ENCODE peak calls at places on chromosomes 4 and X, in six cellular contexts. U is gastrocnemius medialis, X is adrenal gland, E is HCT116, J is right lobe of liver, L is thyroid gland. D is an unnamed sample.

GRCh38 chr4:2487632-2488031 is 18.7 kb downstream of the RNF4 start:
- DNase-seq in E (no peak), L (no peak), U (no peak), X (no peak), J (peak), D (no peak)

GRCh38 chr4:172776203-172776896 is 392.3 kb upstream of the GALNT7 start:
- DNase-seq in L (no peak), X (no peak), J (no peak), U (no peak), E (no peak), D (no peak)

GRCh38 chr4:41160856-41161255 is 53.5 kb downstream of the APBB2 start:
- DNase-seq in U (no peak), E (peak), L (no peak), X (no peak), J (no peak), D (no peak)

GRCh38 chr4:10734697-10735096 is 50.1 kb upstream of the CLNK start:
- DNase-seq in X (no peak), L (no peak), E (no peak), U (no peak), J (no peak), D (no peak)

GRCh38 chrX:65932173-65933084 is 107.5 kb downstream of the VSIG4 start:
- DNase-seq in E (peak), U (no peak), L (no peak), J (no peak), X (no peak), D (peak)

GRCh38 chrX:110145305-110145704 is 142.4 kb downstream of the TMEM164 start:
- DNase-seq in U (no peak), J (no peak), E (no peak), X (no peak), L (no peak), D (no peak)

GRCh38 chr4:158442736-158443135 is 78.9 kb upstream of the RXFP1 start:
- DNase-seq in J (no peak), L (no peak), X (no peak), E (no peak), U (no peak), D (no peak)

GRCh38 chr4:127165971-127166370 is 466.8 kb upstream of the INTU start:
- DNase-seq in L (no peak), U (no peak), X (no peak), E (no peak), J (no peak), D (no peak)

GRCh38 chrX:109384569-109385174 is 97.2 kb downstream of the GUCY2F start:
- DNase-seq in E (no peak), X (no peak), U (no peak), L (no peak), J (no peak), D (peak)

GRCh38 chr4:56844817-56845580 is 23.5 kb upstream of the SPINK2 start:
- DNase-seq in J (no peak), X (no peak), E (no peak), U (no peak), L (no peak), D (no peak)

GRCh38 chr4:3688018-3688998 is 77.9 kb upstream of the ADRA2C start:
- DNase-seq in L (no peak), X (no peak), J (peak), E (no peak), U (peak), D (no peak)

GRCh38 chrX:37409278-37409677 is 60.1 kb downstream of the PRRG1 start:
- DNase-seq in X (no peak), E (no peak), J (no peak), U (no peak), L (no peak), D (peak)

GRCh38 chr4:99209671-99210070 is 9.4 kb downstream of the ADH6 start:
- DNase-seq in J (no peak), X (no peak), U (no peak), L (no peak), E (no peak), D (no peak)

GRCh38 chrX:15143050-15143824 is 126.6 kb downstream of the ASB9 start:
- DNase-seq in L (peak), X (peak), E (peak), U (peak), J (peak), D (peak)

GRCh38 chr4:114599231-114600065 is 841 bp downstream of the UGT8 start:
- DNase-seq in X (no peak), J (no peak), E (peak), U (no peak), L (peak), D (no peak)

GRCh38 chr4:163484906-163485305 is 9.6 kb upstream of the TMA16 start:
- DNase-seq in X (no peak), E (peak), U (no peak), L (peak), J (no peak), D (peak)

GRCh38 chr4:27316176-27316575 is 455.5 kb downstream of the STIM2 start:
- DNase-seq in L (no peak), U (no peak), E (no peak), J (no peak), X (no peak), D (no peak)

GRCh38 chr4:145180298-145181090 is at the start of gene OTUD4:
- DNase-seq in U (peak), X (peak), J (peak), E (peak), L (peak), D (peak)

GRCh38 chrX:136961594-136962135 is 72.1 kb downstream of the GPR101 start:
- DNase-seq in X (no peak), J (no peak), L (no peak), U (no peak), E (no peak), D (no peak)

GRCh38 chrX:136148391-136148790 is 1.1 kb downstream of the FHL1 start:
- DNase-seq in L (no peak), U (no peak), E (no peak), J (no peak), X (no peak), D (no peak)

GRCh38 chrX:11890843-11891514 is 132.9 kb downstream of the MSL3 start:
- DNase-seq in J (no peak), X (peak), E (no peak), L (no peak), U (peak), D (no peak)

GRCh38 chr4:139642364-139642763 is 23.3 kb upstream of the MGST2 start:
- DNase-seq in E (no peak), L (no peak), J (no peak), U (no peak), X (no peak), D (no peak)

GRCh38 chr4:59060895-59061294 is 1950.7 kb upstream of the IGFBP7 start:
- DNase-seq in X (no peak), J (no peak), E (no peak), U (no peak), L (no peak), D (no peak)

GRCh38 chr4:76733380-76733779 is 164.6 kb downstream of the SOWAHB start:
- DNase-seq in E (no peak), U (no peak), L (peak), J (no peak), X (no peak), D (no peak)

GRCh38 chrX:77527233-77528001 is 80.2 kb downstream of the FGF16 start:
- DNase-seq in X (peak), U (no peak), E (no peak), L (peak), J (no peak), D (peak)

GRCh38 chrX:40104649-40105015 is 6.9 kb upstream of the BCOR start:
- DNase-seq in X (peak), J (peak), E (no peak), L (peak), U (peak), D (peak)

GRCh38 chrX:130125090-130125489 is 14.8 kb upstream of the ELF4 start:
- DNase-seq in E (no peak), J (no peak), U (peak), X (no peak), L (no peak), D (peak)

GRCh38 chrX:52934704-52935468 is 23.4 kb downstream of the FAM156A start:
- DNase-seq in X (peak), J (peak), E (peak), L (peak), U (peak), D (peak)
- TF ChIP-seq POLR2A in X (peak), J (peak), E (peak), L (peak), U (peak), D (peak)

GRCh38 chr4:6287017-6287788 is 17.6 kb downstream of the WFS1 start:
- DNase-seq in E (no peak), X (no peak), L (peak), U (no peak), J (no peak), D (no peak)
- TF ChIP-seq POLR2A in E (no peak), X (no peak), L (no peak), U (no peak), J (no peak), D (no peak)

GRCh38 chrX:152959626-152960025 is 34.3 kb downstream of the PNMA5 start:
- DNase-seq in X (no peak), L (no peak), J (no peak), U (no peak), E (no peak), D (no peak)

GRCh38 chrX:152960115-152960514 is 33.8 kb downstream of the PNMA5 start:
- DNase-seq in L (no peak), X (no peak), E (no peak), U (no peak), J (no peak), D (no peak)

GRCh38 chrX:152958047-152958446 is 35.9 kb downstream of the PNMA5 start:
- DNase-seq in E (no peak), J (no peak), U (no peak), X (no peak), L (no peak), D (no peak)

GRCh38 chrX:152958524-152959465 is 35.1 kb downstream of the PNMA5 start:
- DNase-seq in L (peak), X (peak), J (peak), E (peak), U (peak), D (peak)
- TF ChIP-seq POLR2A in L (peak), X (no peak), J (no peak), E (no peak), U (no peak), D (no peak)

DNA sequence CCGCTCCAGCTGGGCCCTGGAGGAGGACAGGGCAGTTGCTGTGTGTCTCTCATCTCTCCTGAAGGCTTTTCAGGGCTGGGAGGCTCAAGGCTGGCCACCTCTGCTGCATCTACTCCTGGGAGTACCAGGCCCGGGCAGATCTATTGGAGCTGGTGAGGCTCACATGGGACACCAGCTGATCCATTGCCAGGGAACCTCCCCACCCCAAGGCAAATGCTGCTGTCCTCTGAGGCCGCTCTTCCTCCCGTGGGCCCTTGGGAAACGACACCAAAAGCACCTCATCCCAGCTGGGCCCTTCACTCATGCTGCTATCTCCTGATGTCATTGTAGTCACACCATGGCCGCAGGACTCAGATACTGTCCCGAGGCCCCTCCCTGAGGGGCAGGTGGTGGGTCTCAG is 3.6 kb downstream of the UBL4A start:
- DNase-seq in U (no peak), E (no peak), L (no peak), X (no peak), J (no peak), D (no peak)
- TF ChIP-seq POLR2A in U (no peak), E (no peak), L (no peak), X (no peak), J (no peak), D (no peak)

GRCh38 chrX:154378059-154378798 is 866 bp upstream of the EMD start:
- DNase-seq in L (peak), X (peak), U (peak), J (peak), E (no peak), D (no peak)
- TF ChIP-seq POLR2A in L (peak), X (peak), U (peak), J (peak), E (no peak), D (no peak)

DNA sequence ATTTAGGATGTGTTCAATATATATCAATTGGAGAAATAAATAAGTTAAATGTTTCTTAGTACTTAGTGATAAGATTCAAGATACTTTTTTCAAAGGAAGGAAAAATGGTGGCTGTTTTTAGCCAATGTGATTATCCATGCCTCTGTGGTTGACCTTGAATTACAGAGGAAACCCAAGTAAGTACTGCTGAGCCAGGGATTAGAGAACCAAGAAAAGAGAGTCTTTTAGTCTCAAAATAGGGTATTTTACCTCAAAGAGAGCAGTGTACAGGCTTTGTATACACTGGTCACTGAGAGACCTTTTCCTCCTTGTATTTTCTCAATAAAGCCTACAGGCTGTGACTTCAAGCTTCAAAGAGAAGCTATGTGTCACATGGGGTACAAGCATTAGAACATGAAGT is 1075.3 kb downstream of the ADGRL3 start:
- DNase-seq in U (no peak), J (no peak), L (no peak), X (no peak), E (no peak), D (no peak)
- TF ChIP-seq POLR2A in U (no peak), J (no peak), L (no peak), X (no peak), E (no peak), D (no peak)

GRCh38 chr4:168321006-168321405 is 2.5 kb upstream of the DDX60 start:
- DNase-seq in U (no peak), X (no peak), J (no peak), L (no peak), E (no peak), D (peak)

GRCh38 chr4:168319486-168320019 is 1.0 kb upstream of the DDX60 start:
- DNase-seq in X (no peak), E (no peak), J (no peak), U (no peak), L (no peak), D (peak)

GRCh38 chr4:168318266-168318895 is at the start of gene DDX60:
- DNase-seq in J (peak), E (peak), L (peak), U (peak), X (peak), D (peak)
- TF ChIP-seq POLR2A in J (peak), E (peak), L (peak), U (no peak), X (peak), D (peak)

GRCh38 chr4:152364883-152365282 is 171.0 kb downstream of the FBXW7 start:
- DNase-seq in L (no peak), U (no peak), E (no peak), J (no peak), X (no peak), D (no peak)
- TF ChIP-seq POLR2A in L (no peak), U (no peak), E (no peak), J (no peak), X (no peak), D (no peak)

GRCh38 chr4:121711263-121712000 is 14.7 kb upstream of the ANXA5 start:
- DNase-seq in J (peak), X (peak), L (peak), U (peak), E (peak), D (peak)
- TF ChIP-seq POLR2A in J (peak), X (peak), L (no peak), U (peak), E (no peak), D (no peak)

DNA sequence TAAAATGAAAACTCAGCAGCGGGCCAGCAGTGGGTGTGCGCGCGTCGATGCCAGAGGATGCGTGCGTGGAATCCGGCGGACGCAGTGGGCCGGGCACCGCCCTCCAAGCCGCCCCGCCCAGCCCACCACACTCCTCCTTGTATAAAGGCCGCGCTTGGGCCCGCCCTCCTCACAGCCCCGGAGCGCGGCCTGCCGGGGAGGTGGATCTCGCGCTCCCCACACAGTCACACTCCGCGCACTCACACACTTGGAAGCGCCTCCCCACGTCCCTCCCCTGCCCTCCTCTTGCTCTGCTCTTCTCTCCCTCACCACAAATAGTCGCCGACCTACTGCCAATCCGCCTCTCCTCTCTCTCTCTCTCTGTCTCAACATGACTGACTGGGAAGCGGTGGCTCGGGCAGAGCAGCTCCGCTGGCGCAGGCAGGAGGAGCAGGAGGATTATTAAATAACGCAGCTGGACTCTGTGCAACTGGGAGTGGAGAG is at the start of gene CCSER1:
- DNase-seq in U (no peak), E (peak), L (peak), X (peak), J (peak), D (peak)
- TF ChIP-seq POLR2A in U (peak), E (peak), L (peak), X (peak), J (peak), D (peak)